ENCODE peak calls at places on chromosome 20, in six cellular contexts. One of them, this sample, is unnamed.

GRCh38 chr20:56993020-56993419 is 273.4 kb downstream of the BMP7 start:
- DNase-seq in astrocyte of the spinal cord: no peak
- DNase-seq in fibroblast of lung: no peak
- DNase-seq in lower leg skin: no peak
- DNase-seq in AG04450: no peak
- DNase-seq in omental fat pad: no peak
- DNase-seq in this sample: no peak

GRCh38 chr20:37342231-37343177 is 3.4 kb upstream of the SRC start:
- DNase-seq in omental fat pad: no peak
- DNase-seq in astrocyte of the spinal cord: no peak
- DNase-seq in AG04450: no peak
- DNase-seq in fibroblast of lung: no peak
- DNase-seq in lower leg skin: no peak
- DNase-seq in this sample: no peak

GRCh38 chr20:57661201-57662027 is 41.2 kb upstream of the ZBP1 start:
- DNase-seq in fibroblast of lung: no peak
- DNase-seq in AG04450: no peak
- DNase-seq in omental fat pad: no peak
- DNase-seq in lower leg skin: no peak
- DNase-seq in astrocyte of the spinal cord: no peak
- DNase-seq in this sample: no peak

GRCh38 chr20:35643045-35643444 is 21.7 kb downstream of the CPNE1 start:
- DNase-seq in astrocyte of the spinal cord: no peak
- DNase-seq in lower leg skin: no peak
- DNase-seq in AG04450: no peak
- DNase-seq in omental fat pad: no peak
- DNase-seq in fibroblast of lung: no peak
- DNase-seq in this sample: no peak

GRCh38 chr20:63580796-63581461 is 6.9 kb upstream of the HELZ2 start:
- DNase-seq in lower leg skin: no peak
- DNase-seq in fibroblast of lung: peak
- DNase-seq in astrocyte of the spinal cord: peak
- DNase-seq in AG04450: no peak
- DNase-seq in omental fat pad: no peak
- DNase-seq in this sample: no peak

GRCh38 chr20:4453369-4453768 is 268.3 kb upstream of the PRND start:
- DNase-seq in AG04450: no peak
- DNase-seq in omental fat pad: no peak
- DNase-seq in fibroblast of lung: peak
- DNase-seq in astrocyte of the spinal cord: no peak
- DNase-seq in lower leg skin: no peak
- DNase-seq in this sample: no peak

GRCh38 chr20:47645632-47646031 is 139.6 kb downstream of the SULF2 start:
- DNase-seq in omental fat pad: no peak
- DNase-seq in lower leg skin: no peak
- DNase-seq in AG04450: no peak
- DNase-seq in fibroblast of lung: no peak
- DNase-seq in astrocyte of the spinal cord: no peak
- DNase-seq in this sample: no peak

GRCh38 chr20:20864346-20865096 is 152.1 kb upstream of the RALGAPA2 start:
- DNase-seq in lower leg skin: no peak
- DNase-seq in astrocyte of the spinal cord: no peak
- DNase-seq in fibroblast of lung: no peak
- DNase-seq in omental fat pad: no peak
- DNase-seq in AG04450: no peak
- DNase-seq in this sample: no peak

GRCh38 chr20:58700823-58701222 is 8.2 kb downstream of the NPEPL1 start:
- DNase-seq in astrocyte of the spinal cord: no peak
- DNase-seq in fibroblast of lung: no peak
- DNase-seq in AG04450: no peak
- DNase-seq in lower leg skin: no peak
- DNase-seq in omental fat pad: no peak
- DNase-seq in this sample: no peak

GRCh38 chr20:15395457-15395856 is 1058.0 kb upstream of the FLRT3 start:
- DNase-seq in astrocyte of the spinal cord: no peak
- DNase-seq in fibroblast of lung: no peak
- DNase-seq in omental fat pad: no peak
- DNase-seq in AG04450: no peak
- DNase-seq in lower leg skin: no peak
- DNase-seq in this sample: no peak

GRCh38 chr20:51732454-51732791 is 35.8 kb downstream of the ATP9A start:
- DNase-seq in omental fat pad: no peak
- DNase-seq in astrocyte of the spinal cord: peak
- DNase-seq in AG04450: no peak
- DNase-seq in fibroblast of lung: peak
- DNase-seq in lower leg skin: no peak
- DNase-seq in this sample: peak

DNA sequence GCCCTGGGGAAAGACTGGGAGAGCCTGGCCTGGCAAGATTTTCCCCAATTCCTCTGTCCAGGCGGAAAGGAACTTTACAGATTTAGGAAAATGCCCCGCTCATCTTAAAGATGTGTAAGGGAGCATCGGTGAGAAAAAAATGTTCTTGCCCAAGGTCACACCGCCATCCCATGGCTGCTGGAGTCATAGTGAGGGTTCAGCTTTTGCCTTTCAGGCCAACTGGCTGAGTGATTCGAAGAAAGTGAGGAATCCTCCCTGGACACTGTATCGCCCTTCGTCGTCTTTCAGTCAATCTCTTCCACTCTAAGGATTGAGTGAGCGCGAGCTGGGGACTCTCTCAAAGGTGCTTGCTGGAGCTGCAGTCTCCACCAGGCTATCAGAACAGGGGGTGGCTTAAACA is 1.4 kb downstream of the WFDC2 start:
- DNase-seq in lower leg skin: no peak
- DNase-seq in fibroblast of lung: no peak
- DNase-seq in AG04450: no peak
- DNase-seq in omental fat pad: no peak
- DNase-seq in astrocyte of the spinal cord: no peak
- DNase-seq in this sample: no peak
- TF ChIP-seq CTCF in lower leg skin: no peak
- TF ChIP-seq CTCF in fibroblast of lung: no peak
- TF ChIP-seq CTCF in AG04450: peak
- TF ChIP-seq CTCF in omental fat pad: no peak
- TF ChIP-seq CTCF in astrocyte of the spinal cord: no peak
- TF ChIP-seq CTCF in this sample: no peak

DNA sequence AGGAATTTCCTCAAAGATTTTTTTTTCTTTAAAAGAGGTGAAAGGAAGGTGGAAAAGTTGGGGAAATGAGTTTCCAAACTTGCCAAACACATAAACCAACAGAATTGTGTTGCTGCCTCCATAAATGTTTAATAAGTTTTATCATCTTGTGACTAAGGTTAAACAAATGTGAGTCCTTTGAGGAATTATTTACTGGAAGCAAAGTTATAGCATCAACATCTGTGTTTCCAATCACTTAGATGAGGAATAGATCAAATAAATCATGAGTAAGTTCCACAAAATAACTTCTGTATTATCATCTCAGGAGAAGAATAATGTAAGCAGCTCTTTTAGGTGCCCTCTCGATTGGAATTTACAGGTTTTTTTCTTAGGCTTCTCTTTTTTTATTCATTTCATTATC is 20.5 kb downstream of the TSHZ2 start:
- DNase-seq in omental fat pad: no peak
- DNase-seq in AG04450: no peak
- DNase-seq in fibroblast of lung: no peak
- DNase-seq in astrocyte of the spinal cord: no peak
- DNase-seq in lower leg skin: no peak
- DNase-seq in this sample: no peak
- TF ChIP-seq CTCF in omental fat pad: no peak
- TF ChIP-seq CTCF in AG04450: no peak
- TF ChIP-seq CTCF in fibroblast of lung: no peak
- TF ChIP-seq CTCF in astrocyte of the spinal cord: no peak
- TF ChIP-seq CTCF in lower leg skin: no peak
- TF ChIP-seq CTCF in this sample: no peak

GRCh38 chr20:9977629-9978028 is 57.2 kb upstream of the ANKEF1 start:
- DNase-seq in omental fat pad: no peak
- DNase-seq in AG04450: no peak
- DNase-seq in fibroblast of lung: no peak
- DNase-seq in lower leg skin: no peak
- DNase-seq in astrocyte of the spinal cord: no peak
- DNase-seq in this sample: no peak

GRCh38 chr20:9971746-9972145 is 63.0 kb upstream of the ANKEF1 start:
- DNase-seq in omental fat pad: no peak
- DNase-seq in astrocyte of the spinal cord: no peak
- DNase-seq in fibroblast of lung: no peak
- DNase-seq in lower leg skin: no peak
- DNase-seq in AG04450: no peak
- DNase-seq in this sample: no peak

GRCh38 chr20:9978395-9979004 is 56.3 kb upstream of the ANKEF1 start:
- DNase-seq in astrocyte of the spinal cord: peak
- DNase-seq in AG04450: peak
- DNase-seq in omental fat pad: no peak
- DNase-seq in lower leg skin: peak
- DNase-seq in fibroblast of lung: peak
- DNase-seq in this sample: peak

GRCh38 chr20:9969626-9970025 is 65.2 kb upstream of the ANKEF1 start:
- DNase-seq in AG04450: no peak
- DNase-seq in astrocyte of the spinal cord: no peak
- DNase-seq in lower leg skin: no peak
- DNase-seq in omental fat pad: no peak
- DNase-seq in fibroblast of lung: no peak
- DNase-seq in this sample: no peak

DNA sequence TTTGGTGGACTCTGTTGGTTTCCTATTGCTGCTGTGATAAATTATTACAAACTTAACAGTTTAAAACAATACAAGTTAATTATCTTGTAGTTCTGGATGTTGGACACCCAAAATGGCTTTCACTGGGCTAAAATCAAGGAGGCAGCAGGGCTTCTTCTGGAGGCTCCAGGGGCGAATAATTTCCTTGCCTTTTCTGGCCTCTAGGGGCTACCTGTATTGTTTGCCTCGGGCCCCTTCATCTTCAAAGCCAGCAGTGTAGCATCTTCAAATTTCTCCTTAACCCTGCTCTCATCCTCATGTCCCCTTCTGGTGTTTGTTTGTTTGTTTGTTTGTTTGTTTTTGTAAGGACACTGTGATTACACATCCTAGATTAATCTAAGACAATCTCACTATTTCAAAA is 60.5 kb upstream of the ANKEF1 start:
- DNase-seq in omental fat pad: no peak
- DNase-seq in fibroblast of lung: no peak
- DNase-seq in lower leg skin: no peak
- DNase-seq in astrocyte of the spinal cord: no peak
- DNase-seq in AG04450: no peak
- DNase-seq in this sample: no peak
- TF ChIP-seq CTCF in omental fat pad: no peak
- TF ChIP-seq CTCF in fibroblast of lung: no peak
- TF ChIP-seq CTCF in lower leg skin: no peak
- TF ChIP-seq CTCF in astrocyte of the spinal cord: no peak
- TF ChIP-seq CTCF in AG04450: peak
- TF ChIP-seq CTCF in this sample: no peak

GRCh38 chr20:54209216-54209813 is 1.4 kb downstream of the PFDN4 start:
- DNase-seq in omental fat pad: no peak
- DNase-seq in lower leg skin: no peak
- DNase-seq in astrocyte of the spinal cord: no peak
- DNase-seq in AG04450: no peak
- DNase-seq in fibroblast of lung: no peak
- DNase-seq in this sample: no peak
- TF ChIP-seq CTCF in omental fat pad: no peak
- TF ChIP-seq CTCF in lower leg skin: no peak
- TF ChIP-seq CTCF in astrocyte of the spinal cord: no peak
- TF ChIP-seq CTCF in AG04450: no peak
- TF ChIP-seq CTCF in fibroblast of lung: no peak
- TF ChIP-seq CTCF in this sample: no peak

GRCh38 chr20:45080867-45081616 is 19.9 kb downstream of the KCNS1 start:
- DNase-seq in omental fat pad: no peak
- DNase-seq in lower leg skin: no peak
- DNase-seq in fibroblast of lung: peak
- DNase-seq in AG04450: no peak
- DNase-seq in astrocyte of the spinal cord: no peak
- DNase-seq in this sample: no peak
- TF ChIP-seq CTCF in omental fat pad: no peak
- TF ChIP-seq CTCF in lower leg skin: no peak
- TF ChIP-seq CTCF in fibroblast of lung: peak
- TF ChIP-seq CTCF in AG04450: peak
- TF ChIP-seq CTCF in astrocyte of the spinal cord: peak
- TF ChIP-seq CTCF in this sample: peak

GRCh38 chr20:2340136-2340535 is 40.6 kb upstream of the TGM6 start:
- DNase-seq in AG04450: no peak
- DNase-seq in fibroblast of lung: no peak
- DNase-seq in omental fat pad: no peak
- DNase-seq in astrocyte of the spinal cord: no peak
- DNase-seq in lower leg skin: no peak
- DNase-seq in this sample: no peak
- TF ChIP-seq CTCF in AG04450: no peak
- TF ChIP-seq CTCF in fibroblast of lung: no peak
- TF ChIP-seq CTCF in omental fat pad: no peak
- TF ChIP-seq CTCF in astrocyte of the spinal cord: no peak
- TF ChIP-seq CTCF in lower leg skin: no peak
- TF ChIP-seq CTCF in this sample: no peak

GRCh38 chr20:6558361-6558760 is 209.1 kb upstream of the BMP2 start:
- DNase-seq in AG04450: no peak
- DNase-seq in omental fat pad: no peak
- DNase-seq in fibroblast of lung: no peak
- DNase-seq in lower leg skin: no peak
- DNase-seq in astrocyte of the spinal cord: no peak
- DNase-seq in this sample: no peak
- TF ChIP-seq CTCF in AG04450: no peak
- TF ChIP-seq CTCF in omental fat pad: no peak
- TF ChIP-seq CTCF in fibroblast of lung: no peak
- TF ChIP-seq CTCF in lower leg skin: no peak
- TF ChIP-seq CTCF in astrocyte of the spinal cord: peak
- TF ChIP-seq CTCF in this sample: no peak

DNA sequence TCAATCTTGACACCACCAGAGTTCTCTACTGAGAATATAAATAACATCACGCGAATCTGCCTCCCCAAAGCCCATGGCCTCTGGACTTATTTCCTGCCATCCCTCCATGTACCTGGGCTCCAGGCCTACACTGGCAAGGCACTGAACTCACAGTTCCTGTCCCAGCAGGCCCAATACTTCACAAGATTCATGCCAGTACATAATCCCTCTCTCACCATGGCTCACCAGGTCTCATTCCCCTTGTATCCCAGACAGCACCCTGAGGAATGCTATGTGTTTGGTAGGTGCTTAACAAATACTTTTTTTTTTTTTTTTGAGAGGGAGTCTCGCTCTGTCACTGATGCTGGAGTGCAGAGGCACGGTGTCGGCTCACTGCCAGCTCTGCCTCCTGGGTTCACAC is 1.9 kb downstream of the KIF16B start:
- DNase-seq in astrocyte of the spinal cord: no peak
- DNase-seq in AG04450: no peak
- DNase-seq in fibroblast of lung: no peak
- DNase-seq in lower leg skin: peak
- DNase-seq in omental fat pad: no peak
- DNase-seq in this sample: no peak
- TF ChIP-seq CTCF in astrocyte of the spinal cord: no peak
- TF ChIP-seq CTCF in AG04450: no peak
- TF ChIP-seq CTCF in fibroblast of lung: no peak
- TF ChIP-seq CTCF in lower leg skin: no peak
- TF ChIP-seq CTCF in omental fat pad: no peak
- TF ChIP-seq CTCF in this sample: no peak

GRCh38 chr20:50340586-50340985 is 150.0 kb downstream of the CEBPB start:
- DNase-seq in fibroblast of lung: no peak
- DNase-seq in lower leg skin: no peak
- DNase-seq in AG04450: no peak
- DNase-seq in astrocyte of the spinal cord: no peak
- DNase-seq in omental fat pad: no peak
- DNase-seq in this sample: no peak
- TF ChIP-seq CTCF in fibroblast of lung: no peak
- TF ChIP-seq CTCF in lower leg skin: no peak
- TF ChIP-seq CTCF in AG04450: no peak
- TF ChIP-seq CTCF in astrocyte of the spinal cord: no peak
- TF ChIP-seq CTCF in omental fat pad: no peak
- TF ChIP-seq CTCF in this sample: no peak